ENCODE peak calls at places on chromosomes 3 and 15, in six cellular contexts. One of them, this sample, is unnamed.

GRCh38 chr15:90571063-90571541 is 41.4 kb downstream of the CRTC3 start:
- DNase-seq in neuronal stem cell: no peak
- DNase-seq in IMR-90: no peak
- DNase-seq in H1: no peak
- DNase-seq in mesenchymal stem cell: peak; percentile 8
- DNase-seq in trophoblast cell: peak; percentile 49
- DNase-seq in this sample: no peak

GRCh38 chr15:80174017-80174746 is 21.4 kb downstream of the FAH start:
- DNase-seq in neuronal stem cell: no peak
- DNase-seq in IMR-90: peak; percentile 83
- DNase-seq in H1: no peak
- DNase-seq in mesenchymal stem cell: peak; percentile 37
- DNase-seq in trophoblast cell: peak; percentile 60
- DNase-seq in this sample: no peak

GRCh38 chr3:13348671-13349396 is 71.3 kb downstream of the NUP210 start:
- DNase-seq in neuronal stem cell: no peak
- DNase-seq in IMR-90: peak; percentile 7
- DNase-seq in H1: no peak
- DNase-seq in mesenchymal stem cell: peak; percentile 18
- DNase-seq in trophoblast cell: no peak
- DNase-seq in this sample: peak; percentile 56

GRCh38 chr3:124429129-124429815 is 301.0 kb upstream of the UMPS start:
- DNase-seq in neuronal stem cell: no peak
- DNase-seq in IMR-90: peak; percentile 53
- DNase-seq in H1: no peak
- DNase-seq in mesenchymal stem cell: peak; percentile 39
- DNase-seq in trophoblast cell: peak; percentile 39
- DNase-seq in this sample: peak; percentile 79

GRCh38 chr3:7290062-7290825 is 429.3 kb downstream of the GRM7 start:
- DNase-seq in neuronal stem cell: no peak
- DNase-seq in IMR-90: no peak
- DNase-seq in H1: no peak
- DNase-seq in mesenchymal stem cell: no peak
- DNase-seq in trophoblast cell: peak; percentile 7
- DNase-seq in this sample: peak; percentile 64

GRCh38 chr3:123798540-123798939 is 85.6 kb downstream of the MYLK start:
- DNase-seq in neuronal stem cell: no peak
- DNase-seq in IMR-90: no peak
- DNase-seq in H1: no peak
- DNase-seq in mesenchymal stem cell: no peak
- DNase-seq in trophoblast cell: no peak
- DNase-seq in this sample: no peak

GRCh38 chr3:188956839-188957489 is 214.8 kb upstream of the TPRG1 start:
- DNase-seq in neuronal stem cell: peak; percentile 41
- DNase-seq in IMR-90: peak; percentile 78
- DNase-seq in H1: no peak
- DNase-seq in mesenchymal stem cell: peak; percentile 75
- DNase-seq in trophoblast cell: peak; percentile 81
- DNase-seq in this sample: peak; percentile 69

GRCh38 chr15:68303560-68304436 is 26.3 kb downstream of the FEM1B start:
- DNase-seq in neuronal stem cell: no peak
- DNase-seq in IMR-90: no peak
- DNase-seq in H1: no peak
- DNase-seq in mesenchymal stem cell: no peak
- DNase-seq in trophoblast cell: no peak
- DNase-seq in this sample: no peak

GRCh38 chr15:66498501-66499386 is 1.2 kb upstream of the SNAPC5 start:
- DNase-seq in neuronal stem cell: no peak
- DNase-seq in IMR-90: peak; percentile 51
- DNase-seq in H1: no peak
- DNase-seq in mesenchymal stem cell: peak; percentile 48
- DNase-seq in trophoblast cell: peak; percentile 61
- DNase-seq in this sample: peak; percentile 44

GRCh38 chr3:87793322-87793877 is 265.4 kb downstream of the CGGBP1 start:
- DNase-seq in neuronal stem cell: no peak
- DNase-seq in IMR-90: no peak
- DNase-seq in H1: no peak
- DNase-seq in mesenchymal stem cell: no peak
- DNase-seq in trophoblast cell: peak; percentile 28
- DNase-seq in this sample: no peak

GRCh38 chr3:131231710-131232348 is 149.7 kb upstream of the NUDT16 start:
- DNase-seq in neuronal stem cell: no peak
- DNase-seq in IMR-90: no peak
- DNase-seq in H1: no peak
- DNase-seq in mesenchymal stem cell: no peak
- DNase-seq in trophoblast cell: no peak
- DNase-seq in this sample: no peak

GRCh38 chr15:25691544-25692430 is 171.3 kb downstream of the ATP10A start:
- DNase-seq in neuronal stem cell: no peak
- DNase-seq in IMR-90: peak; percentile 31
- DNase-seq in H1: no peak
- DNase-seq in mesenchymal stem cell: no peak
- DNase-seq in trophoblast cell: no peak
- DNase-seq in this sample: peak; percentile 42

GRCh38 chr3:143693506-143693905 is 154.8 kb downstream of the SLC9A9 start:
- DNase-seq in neuronal stem cell: no peak
- DNase-seq in IMR-90: no peak
- DNase-seq in H1: no peak
- DNase-seq in mesenchymal stem cell: no peak
- DNase-seq in trophoblast cell: no peak
- DNase-seq in this sample: no peak

GRCh38 chr3:99753268-99753975 is 64.2 kb upstream of the CMSS1 start:
- DNase-seq in neuronal stem cell: peak; percentile 50
- DNase-seq in IMR-90: peak; percentile 86
- DNase-seq in H1: no peak
- DNase-seq in mesenchymal stem cell: peak; percentile 79
- DNase-seq in trophoblast cell: peak; percentile 73
- DNase-seq in this sample: peak; percentile 71

GRCh38 chr3:13210221-13210975 is 137.2 kb upstream of the IQSEC1 start:
- DNase-seq in neuronal stem cell: no peak
- DNase-seq in IMR-90: no peak
- DNase-seq in H1: no peak
- DNase-seq in mesenchymal stem cell: no peak
- DNase-seq in trophoblast cell: no peak
- DNase-seq in this sample: no peak

GRCh38 chr3:138938877-138939562 is 7.9 kb downstream of the FOXL2 start:
- DNase-seq in neuronal stem cell: no peak
- DNase-seq in IMR-90: no peak
- DNase-seq in H1: no peak
- DNase-seq in mesenchymal stem cell: no peak
- DNase-seq in trophoblast cell: no peak
- DNase-seq in this sample: peak; percentile 27

GRCh38 chr3:46076606-46077005 is 49.3 kb upstream of the XCR1 start:
- DNase-seq in neuronal stem cell: no peak
- DNase-seq in IMR-90: peak; percentile 13
- DNase-seq in H1: no peak
- DNase-seq in mesenchymal stem cell: peak; percentile 36
- DNase-seq in trophoblast cell: peak; percentile 44
- DNase-seq in this sample: no peak

GRCh38 chr3:151112731-151113130 is 27.3 kb downstream of the MED12L start:
- DNase-seq in neuronal stem cell: no peak
- DNase-seq in IMR-90: no peak
- DNase-seq in H1: no peak
- DNase-seq in mesenchymal stem cell: no peak
- DNase-seq in trophoblast cell: no peak
- DNase-seq in this sample: no peak

GRCh38 chr3:182212479-182213076 is 500.9 kb downstream of the SOX2 start:
- DNase-seq in neuronal stem cell: no peak
- DNase-seq in IMR-90: peak; percentile 22
- DNase-seq in H1: peak; percentile 39
- DNase-seq in mesenchymal stem cell: peak; percentile 70
- DNase-seq in trophoblast cell: peak; percentile 39
- DNase-seq in this sample: peak; percentile 89

GRCh38 chr3:13062647-13063046 is 10.6 kb downstream of the IQSEC1 start:
- DNase-seq in neuronal stem cell: no peak
- DNase-seq in IMR-90: no peak
- DNase-seq in H1: no peak
- DNase-seq in mesenchymal stem cell: no peak
- DNase-seq in trophoblast cell: no peak
- DNase-seq in this sample: no peak

GRCh38 chr3:159807137-159808028 is 181.3 kb upstream of the IL12A start:
- DNase-seq in neuronal stem cell: no peak
- DNase-seq in IMR-90: no peak
- DNase-seq in H1: no peak
- DNase-seq in mesenchymal stem cell: no peak
- DNase-seq in trophoblast cell: no peak
- DNase-seq in this sample: no peak

GRCh38 chr15:89441295-89441762 is 55.1 kb downstream of the RHCG start:
- DNase-seq in neuronal stem cell: no peak
- DNase-seq in IMR-90: no peak
- DNase-seq in H1: no peak
- DNase-seq in mesenchymal stem cell: no peak
- DNase-seq in trophoblast cell: no peak
- DNase-seq in this sample: no peak

GRCh38 chr15:98003976-98004375 is 43.5 kb downstream of the ARRDC4 start:
- DNase-seq in neuronal stem cell: no peak
- DNase-seq in IMR-90: no peak
- DNase-seq in H1: no peak
- DNase-seq in mesenchymal stem cell: no peak
- DNase-seq in trophoblast cell: no peak
- DNase-seq in this sample: no peak

GRCh38 chr3:16476636-16477035 is 36.9 kb downstream of the RFTN1 start:
- DNase-seq in neuronal stem cell: no peak
- DNase-seq in IMR-90: peak; percentile 99
- DNase-seq in H1: no peak
- DNase-seq in mesenchymal stem cell: peak; percentile 98
- DNase-seq in trophoblast cell: no peak
- DNase-seq in this sample: no peak

GRCh38 chr3:100402150-100402706 is 889 bp downstream of the LNP1 start:
- DNase-seq in neuronal stem cell: no peak
- DNase-seq in IMR-90: peak; percentile 56
- DNase-seq in H1: no peak
- DNase-seq in mesenchymal stem cell: peak; percentile 86
- DNase-seq in trophoblast cell: peak; percentile 76
- DNase-seq in this sample: peak; percentile 77

GRCh38 chr15:41892621-41893421 is 1.0 kb downstream of the SPTBN5 start:
- DNase-seq in neuronal stem cell: no peak
- DNase-seq in IMR-90: no peak
- DNase-seq in H1: no peak
- DNase-seq in mesenchymal stem cell: no peak
- DNase-seq in trophoblast cell: no peak
- DNase-seq in this sample: no peak

GRCh38 chr3:33597257-33597689 is 120.8 kb downstream of the CLASP2 start:
- DNase-seq in neuronal stem cell: no peak
- DNase-seq in IMR-90: no peak
- DNase-seq in H1: no peak
- DNase-seq in mesenchymal stem cell: no peak
- DNase-seq in trophoblast cell: no peak
- DNase-seq in this sample: no peak

GRCh38 chr3:69433016-69433937 is 47.4 kb upstream of the FRMD4B start:
- DNase-seq in neuronal stem cell: no peak
- DNase-seq in IMR-90: peak; percentile 24
- DNase-seq in H1: no peak
- DNase-seq in mesenchymal stem cell: peak; percentile 38
- DNase-seq in trophoblast cell: peak; percentile 29
- DNase-seq in this sample: no peak

GRCh38 chr3:12301513-12301912 is 12.6 kb downstream of the PPARG start:
- DNase-seq in neuronal stem cell: no peak
- DNase-seq in IMR-90: no peak
- DNase-seq in H1: no peak
- DNase-seq in mesenchymal stem cell: no peak
- DNase-seq in trophoblast cell: no peak
- DNase-seq in this sample: no peak

GRCh38 chr15:67082007-67082536 is 16.7 kb downstream of the SMAD3 start:
- DNase-seq in neuronal stem cell: no peak
- DNase-seq in IMR-90: no peak
- DNase-seq in H1: no peak
- DNase-seq in mesenchymal stem cell: no peak
- DNase-seq in trophoblast cell: peak; percentile 92
- DNase-seq in this sample: peak; percentile 86

GRCh38 chr3:128462341-128462910 is 4.3 kb downstream of the DNAJB8 start:
- DNase-seq in neuronal stem cell: no peak
- DNase-seq in IMR-90: no peak
- DNase-seq in H1: no peak
- DNase-seq in mesenchymal stem cell: no peak
- DNase-seq in trophoblast cell: no peak
- DNase-seq in this sample: no peak
- H3K4me3 ChIP-seq in neuronal stem cell: no peak overlapping the region
- H3K4me3 ChIP-seq in IMR-90: no peak overlapping the region
- H3K4me3 ChIP-seq in H1: no peak overlapping the region
- H3K4me3 ChIP-seq in mesenchymal stem cell: no peak overlapping the region
- H3K4me3 ChIP-seq in trophoblast cell: no peak overlapping the region
- H3K4me3 ChIP-seq in this sample: no peak overlapping the region

GRCh38 chr15:78437762-78438594 is at the start of gene IREB2:
- DNase-seq in neuronal stem cell: peak; percentile 99
- DNase-seq in IMR-90: peak; percentile 98
- DNase-seq in H1: peak; percentile 97
- DNase-seq in mesenchymal stem cell: peak; percentile 98
- DNase-seq in trophoblast cell: peak; percentile 100
- DNase-seq in this sample: peak; percentile 99
- H3K18ac ChIP-seq in neuronal stem cell: peak within 1 kb of the TSS; percentile 95
- H3K18ac ChIP-seq in IMR-90: peak within 1 kb of the TSS; percentile 58
- H3K18ac ChIP-seq in H1: peak within 1 kb of the TSS; percentile 84
- H3K18ac ChIP-seq in mesenchymal stem cell: peak within 1 kb of the TSS; percentile 95
- H3K18ac ChIP-seq in trophoblast cell: peak within 1 kb of the TSS; percentile 87
- H3K18ac ChIP-seq in this sample: peak within 1 kb of the TSS; percentile 69

GRCh38 chr3:172174396-172175253 is 135.2 kb downstream of the FNDC3B start:
- DNase-seq in neuronal stem cell: no peak
- DNase-seq in IMR-90: peak; percentile 22
- DNase-seq in H1: no peak
- DNase-seq in mesenchymal stem cell: peak; percentile 58
- DNase-seq in trophoblast cell: no peak
- DNase-seq in this sample: peak; percentile 66

GRCh38 chr3:172173316-172174271 is 134.2 kb downstream of the FNDC3B start:
- DNase-seq in neuronal stem cell: no peak
- DNase-seq in IMR-90: no peak
- DNase-seq in H1: no peak
- DNase-seq in mesenchymal stem cell: no peak
- DNase-seq in trophoblast cell: peak; percentile 86
- DNase-seq in this sample: no peak

GRCh38 chr3:172177046-172177445 is 137.7 kb downstream of the FNDC3B start:
- DNase-seq in neuronal stem cell: no peak
- DNase-seq in IMR-90: peak; percentile 80
- DNase-seq in H1: no peak
- DNase-seq in mesenchymal stem cell: no peak
- DNase-seq in trophoblast cell: no peak
- DNase-seq in this sample: no peak

GRCh38 chr3:172176385-172176784 is 137.0 kb downstream of the FNDC3B start:
- DNase-seq in neuronal stem cell: no peak
- DNase-seq in IMR-90: no peak
- DNase-seq in H1: no peak
- DNase-seq in mesenchymal stem cell: no peak
- DNase-seq in trophoblast cell: no peak
- DNase-seq in this sample: no peak

DNA sequence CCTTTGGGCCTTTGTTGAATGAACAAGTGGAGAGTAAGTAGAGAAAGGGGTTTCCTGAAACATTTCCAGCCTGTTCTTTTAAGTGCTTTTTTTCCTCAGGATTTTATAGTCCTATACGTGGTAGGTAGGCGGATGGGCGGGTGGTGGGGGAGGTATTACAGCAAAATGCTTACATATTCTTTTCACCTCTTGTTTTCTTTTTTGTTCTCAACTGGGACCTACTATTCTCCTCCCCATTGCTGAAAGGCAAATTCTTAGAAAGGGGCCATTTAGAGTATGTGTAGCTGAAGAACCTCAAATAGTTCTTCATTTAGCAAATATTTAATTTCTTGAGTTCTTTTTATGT is 135.8 kb downstream of the FNDC3B start:
- DNase-seq in neuronal stem cell: no peak
- DNase-seq in IMR-90: no peak
- DNase-seq in H1: no peak
- DNase-seq in mesenchymal stem cell: no peak
- DNase-seq in trophoblast cell: no peak
- DNase-seq in this sample: no peak
- H3K4me1 ChIP-seq in neuronal stem cell: peaks cover 39% of the 10 kb centered on the region
- H3K4me1 ChIP-seq in IMR-90: peaks cover 30% of the 10 kb centered on the region
- H3K4me1 ChIP-seq in H1: peaks cover 39% of the 10 kb centered on the region
- H3K4me1 ChIP-seq in mesenchymal stem cell: peaks cover 6% of the 10 kb centered on the region
- H3K4me1 ChIP-seq in trophoblast cell: peaks cover 5% of the 10 kb centered on the region
- H3K4me1 ChIP-seq in this sample: peaks cover 16% of the 10 kb centered on the region

GRCh38 chr3:66439666-66440344 is 61.0 kb downstream of the LRIG1 start:
- DNase-seq in neuronal stem cell: no peak
- DNase-seq in IMR-90: no peak
- DNase-seq in H1: no peak
- DNase-seq in mesenchymal stem cell: no peak
- DNase-seq in trophoblast cell: no peak
- DNase-seq in this sample: no peak
- H3K4me3 ChIP-seq in neuronal stem cell: no peak overlapping the region
- H3K4me3 ChIP-seq in IMR-90: no peak overlapping the region
- H3K4me3 ChIP-seq in H1: no peak overlapping the region
- H3K4me3 ChIP-seq in mesenchymal stem cell: no peak overlapping the region
- H3K4me3 ChIP-seq in trophoblast cell: no peak overlapping the region
- H3K4me3 ChIP-seq in this sample: no peak overlapping the region